ENCODE peak calls at places on chromosomes 1 and 21, in ten cellular contexts. C is choroid plexus epithelial cell, L is right atrium auricular region, R is progenitor cell of endocrine pancreas, Q is epithelial cell of proximal tubule, W is AG10803, U is foreskin keratinocyte, D is uterus, H is pancreas, J is H9. S is an unnamed sample.

GRCh38 chr1:41733021-41733420 is 185.7 kb downstream of the HIVEP3 start:
- DNase-seq in C (no peak), L (no peak), R (no peak), Q (no peak), W (no peak), U (no peak), D (no peak), H (no peak), J (no peak), S (no peak)

GRCh38 chr1:119582801-119583200 is 65.3 kb downstream of the ZNF697 start:
- DNase-seq in C (peak; percentile 80), L (no peak), R (peak; percentile 21), Q (no peak), W (peak; percentile 51), U (peak; percentile 63), D (no peak), H (peak; percentile 34), J (peak; percentile 77), S (peak; percentile 56)

GRCh38 chr1:23385119-23385621 is 15.5 kb upstream of the ZNF436 start:
- DNase-seq in C (no peak), L (no peak), R (no peak), Q (no peak), W (peak; percentile 58), U (peak; percentile 63), D (no peak), H (no peak), J (no peak), S (no peak)

GRCh38 chr1:59601032-59601431 is 213.7 kb upstream of the HOOK1 start:
- DNase-seq in C (no peak), L (peak; percentile 62), R (no peak), Q (no peak), W (peak; percentile 62), U (no peak), D (no peak), H (no peak), J (peak; percentile 25), S (no peak)

GRCh38 chr1:17304155-17304826 is 3.7 kb upstream of the PADI4 start:
- DNase-seq in C (no peak), L (no peak), R (no peak), Q (no peak), W (no peak), U (peak; percentile 66), D (no peak), H (no peak), J (no peak), S (peak; percentile 26)

GRCh38 chr1:109263597-109264378 is 14.4 kb downstream of the CELSR2 start:
- DNase-seq in C (peak; percentile 79), L (peak; percentile 83), R (peak; percentile 97), Q (no peak), W (peak; percentile 73), U (no peak), D (peak; percentile 72), H (peak; percentile 92), J (peak; percentile 98), S (peak; percentile 93)

GRCh38 chr21:45536301-45537081 is 5.7 kb downstream of the SLC19A1 start:
- DNase-seq in C (no peak), L (no peak), R (no peak), Q (no peak), W (no peak), U (no peak), D (no peak), H (peak; percentile 22), J (no peak), S (peak; percentile 39)

GRCh38 chr1:53895421-53895820 is 1.4 kb downstream of the DIO1 start:
- DNase-seq in C (no peak), L (no peak), R (no peak), Q (no peak), W (peak; percentile 15), U (no peak), D (no peak), H (no peak), J (no peak), S (no peak)

GRCh38 chr1:30381671-30382365 is 341.6 kb downstream of the MATN1 start:
- DNase-seq in C (no peak), L (no peak), R (no peak), Q (no peak), W (no peak), U (no peak), D (no peak), H (no peak), J (no peak), S (no peak)

GRCh38 chr1:30381266-30381665 is 342.1 kb downstream of the MATN1 start:
- DNase-seq in C (no peak), L (no peak), R (no peak), Q (no peak), W (no peak), U (no peak), D (no peak), H (no peak), J (no peak), S (no peak)

GRCh38 chr1:30379684-30380624 is 343.4 kb downstream of the MATN1 start:
- DNase-seq in C (peak; percentile 84), L (peak; percentile 64), R (peak; percentile 45), Q (peak; percentile 7), W (peak; percentile 74), U (peak; percentile 84), D (peak; percentile 35), H (no peak), J (peak; percentile 70), S (peak; percentile 73)

GRCh38 chr1:30378991-30379581 is 344.3 kb downstream of the MATN1 start:
- DNase-seq in C (peak; percentile 39), L (no peak), R (no peak), Q (no peak), W (peak; percentile 95), U (peak; percentile 90), D (peak; percentile 20), H (no peak), J (no peak), S (peak; percentile 35)

GRCh38 chr1:30380625-30380984 is 342.8 kb downstream of the MATN1 start:
- DNase-seq in C (no peak), L (no peak), R (no peak), Q (no peak), W (no peak), U (no peak), D (no peak), H (no peak), J (no peak), S (no peak)
- TF ChIP-seq CTCF in C (no peak), L (no peak), R (peak; percentile 4), Q (no peak), W (no peak), U (no peak), D (no peak), H (no peak), J (peak; percentile 5), S (no peak)

GRCh38 chr1:167789501-167789900 is 67.7 kb downstream of the MPZL1 start:
- DNase-seq in C (peak; percentile 35), L (no peak), R (no peak), Q (no peak), W (no peak), U (peak; percentile 83), D (no peak), H (no peak), J (no peak), S (no peak)

GRCh38 chr1:167790117-167790516 is 68.3 kb downstream of the MPZL1 start:
- DNase-seq in C (no peak), L (no peak), R (no peak), Q (no peak), W (no peak), U (peak; percentile 94), D (no peak), H (peak; percentile 32), J (no peak), S (no peak)

GRCh38 chr1:167795810-167796740 is 74.3 kb downstream of the MPZL1 start:
- DNase-seq in C (peak; percentile 71), L (no peak), R (no peak), Q (no peak), W (peak; percentile 35), U (peak; percentile 75), D (no peak), H (no peak), J (no peak), S (no peak)

GRCh38 chr1:167794043-167794442 is 72.3 kb downstream of the MPZL1 start:
- DNase-seq in C (no peak), L (no peak), R (no peak), Q (no peak), W (no peak), U (no peak), D (no peak), H (no peak), J (no peak), S (no peak)

DNA sequence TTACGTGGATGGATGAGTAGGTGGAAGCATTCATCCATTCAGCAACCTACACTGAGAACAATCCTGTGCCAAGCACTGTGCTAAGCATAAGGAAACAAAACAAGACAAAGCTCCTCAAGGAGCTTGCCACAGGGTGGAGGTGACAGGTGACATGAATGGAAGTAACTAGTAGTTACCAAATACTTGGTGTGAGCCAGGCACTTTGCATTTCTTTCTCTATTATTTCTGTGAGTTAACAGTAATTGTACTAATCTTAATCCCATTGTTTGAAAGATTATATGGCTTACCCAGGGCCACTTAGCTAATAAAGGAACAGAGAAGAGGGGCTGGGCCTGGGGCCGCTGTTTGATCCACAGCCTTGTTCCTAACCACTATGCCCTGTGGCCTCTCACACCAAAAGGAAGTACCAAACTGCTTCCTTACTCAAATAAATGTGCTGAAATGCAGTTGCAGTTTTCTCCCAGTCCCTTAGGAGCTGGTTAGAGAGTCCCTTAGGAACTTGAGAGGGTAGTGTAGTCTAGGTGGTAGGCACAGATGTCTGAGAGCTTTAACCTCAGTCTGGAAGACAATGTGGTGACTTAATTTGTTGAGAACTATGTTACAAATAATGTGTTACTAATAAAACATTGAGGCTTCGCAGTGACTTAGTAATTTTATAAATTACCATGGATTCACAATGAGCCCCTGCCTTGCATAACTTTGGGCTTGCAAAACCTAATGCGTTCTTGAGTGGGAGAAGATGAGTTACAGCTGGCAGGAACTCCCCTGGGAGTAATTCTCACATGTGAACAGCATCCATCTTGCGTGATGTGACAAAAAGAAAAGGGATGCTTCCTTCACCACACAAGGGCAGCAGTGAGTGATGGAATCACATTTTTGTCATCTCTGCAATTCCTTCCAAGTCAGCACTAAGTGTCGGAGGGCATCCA is 69.8 kb downstream of the MPZL1 start:
- DNase-seq in C (peak; percentile 90), L (peak; percentile 75), R (no peak), Q (peak; percentile 70), W (peak; percentile 100), U (no peak), D (peak; percentile 77), H (no peak), J (no peak), S (no peak)
- TF ChIP-seq CTCF in C (peak; percentile 28), L (no peak), R (no peak), Q (peak; percentile 15), W (peak; percentile 25), U (no peak), D (no peak), H (no peak), J (no peak), S (no peak)

GRCh38 chr1:64251971-64252370 is 48.5 kb downstream of the UBE2U start:
- DNase-seq in C (no peak), L (no peak), R (no peak), Q (no peak), W (no peak), U (no peak), D (no peak), H (no peak), J (peak; percentile 63), S (no peak)
- TF ChIP-seq CTCF in C (peak; percentile 43), L (no peak), R (peak; percentile 19), Q (peak; percentile 29), W (no peak), U (peak; percentile 21), D (no peak), H (no peak), J (peak; percentile 55), S (no peak)

DNA sequence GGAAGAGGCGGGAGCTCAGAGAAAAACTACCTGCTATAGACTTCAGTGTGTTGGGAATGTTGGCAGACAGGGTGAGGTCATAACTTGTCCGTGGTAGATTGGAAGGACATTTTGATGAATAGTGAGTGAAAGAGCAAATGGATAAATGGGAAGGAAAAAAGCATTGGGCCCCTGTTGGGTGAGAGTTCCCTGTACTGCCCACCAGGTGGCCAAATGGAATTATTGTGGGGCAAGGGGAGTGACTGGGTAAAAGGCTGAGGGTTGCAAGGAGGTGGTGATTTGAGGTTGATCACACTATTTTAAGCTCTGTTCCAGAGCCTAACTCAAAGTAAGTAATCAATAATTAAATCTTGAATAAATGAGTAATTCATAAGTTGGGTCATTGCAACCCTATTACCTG is 60.4 kb downstream of the MRPS6 start:
- DNase-seq in C (no peak), L (no peak), R (no peak), Q (no peak), W (no peak), U (no peak), D (no peak), H (no peak), J (no peak), S (no peak)
- TF ChIP-seq CTCF in C (peak; percentile 46), L (peak; percentile 35), R (peak; percentile 44), Q (peak; percentile 48), W (peak; percentile 22), U (peak; percentile 36), D (no peak), H (no peak), J (peak; percentile 73), S (peak; percentile 64)